ENCODE peak calls at places on chromosomes 5 and 9, in nine cellular contexts. I is neural progenitor cell, M is nephron progenitor cell, B is thyroid gland, K is Calu3, F is lung, T is neural crest cell, P is heart left ventricle, X is progenitor cell of endocrine pancreas. R is an unnamed sample.

GRCh38 chr9:32970554-32970953 is 30.9 kb downstream of the APTX start:
- DNase-seq in T (no peak), K (no peak), F (no peak), X (no peak), I (no peak), P (no peak), M (no peak), B (no peak), R (no peak)

GRCh38 chr5:127684722-127685467 is 18.3 kb upstream of the CCDC192 start:
- DNase-seq in K (no peak), B (no peak), P (no peak), X (no peak), M (no peak), T (no peak), I (no peak), F (no peak), R (no peak)

GRCh38 chr5:110506378-110506777 is 220.1 kb downstream of the TMEM232 start:
- DNase-seq in B (no peak), K (no peak), X (no peak), T (no peak), P (no peak), M (no peak), F (no peak), I (no peak), R (no peak)

GRCh38 chr9:37997636-37998374 is 71.2 kb downstream of the SHB start:
- DNase-seq in T (no peak), B (no peak), I (peak; percentile 81), F (no peak), P (no peak), K (no peak), M (peak; percentile 63), X (no peak), R (no peak)

GRCh38 chr9:120982851-120983250 is 56.3 kb upstream of the TRAF1 start:
- DNase-seq in P (no peak), M (no peak), F (no peak), K (no peak), I (no peak), T (no peak), X (no peak), B (no peak), R (no peak)

GRCh38 chr5:146291421-146292074 is 47.1 kb upstream of the POU4F3 start:
- DNase-seq in M (peak; percentile 14), B (no peak), K (peak; percentile 51), I (peak; percentile 79), P (no peak), X (no peak), T (peak; percentile 11), F (no peak), R (no peak)

GRCh38 chr5:9562101-9562500 is 16.2 kb upstream of the SEMA5A start:
- DNase-seq in B (no peak), I (no peak), X (no peak), P (no peak), F (no peak), T (no peak), K (no peak), M (no peak), R (no peak)

GRCh38 chr5:176880393-176881020 is 18.6 kb downstream of the HK3 start:
- DNase-seq in K (no peak), I (no peak), X (no peak), B (no peak), T (no peak), M (no peak), F (no peak), P (no peak), R (no peak)

GRCh38 chr5:1637639-1638481 is 114.1 kb upstream of the LPCAT1 start:
- DNase-seq in B (no peak), T (no peak), F (no peak), I (no peak), P (peak; percentile 17), X (no peak), M (no peak), K (no peak), R (no peak)

GRCh38 chr5:68169898-68170297 is 45.7 kb upstream of the PIK3R1 start:
- DNase-seq in I (peak; percentile 79), F (no peak), X (no peak), M (peak; percentile 60), B (no peak), T (peak; percentile 43), P (no peak), K (no peak), R (no peak)

GRCh38 chr5:132056610-132057497 is 3.6 kb upstream of the IL3 start:
- DNase-seq in M (no peak), I (no peak), B (peak; percentile 0), X (peak; percentile 8), P (peak; percentile 10), T (no peak), K (no peak), F (peak; percentile 26), R (no peak)

DNA sequence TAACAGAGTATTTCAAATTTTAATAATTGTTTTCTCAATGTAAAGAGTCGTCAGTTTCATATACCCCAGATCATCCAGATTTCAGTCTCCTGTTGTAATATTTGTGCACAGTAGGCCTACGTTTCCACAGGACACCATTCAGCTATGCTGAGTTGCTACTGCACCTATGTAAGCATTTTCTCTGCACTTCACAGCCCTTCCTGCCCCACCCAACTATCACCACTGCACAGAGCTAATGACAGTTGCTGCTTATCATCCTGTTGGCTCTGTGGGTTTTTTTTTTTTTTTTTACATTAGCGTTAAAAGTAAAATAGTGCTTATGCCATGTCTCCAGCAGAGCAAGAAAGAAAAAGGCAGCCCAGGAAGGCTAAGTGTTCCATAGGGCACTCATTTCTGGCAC is 5.9 kb upstream of the PRKACG start:
- DNase-seq in P (no peak), F (no peak), B (no peak), K (no peak), M (no peak), X (no peak), I (no peak), T (no peak), R (no peak)
- TF ChIP-seq CTCF in P (no peak), F (no peak), B (no peak), K (no peak), M (no peak), X (no peak), I (no peak), T (no peak), R (no peak)

DNA sequence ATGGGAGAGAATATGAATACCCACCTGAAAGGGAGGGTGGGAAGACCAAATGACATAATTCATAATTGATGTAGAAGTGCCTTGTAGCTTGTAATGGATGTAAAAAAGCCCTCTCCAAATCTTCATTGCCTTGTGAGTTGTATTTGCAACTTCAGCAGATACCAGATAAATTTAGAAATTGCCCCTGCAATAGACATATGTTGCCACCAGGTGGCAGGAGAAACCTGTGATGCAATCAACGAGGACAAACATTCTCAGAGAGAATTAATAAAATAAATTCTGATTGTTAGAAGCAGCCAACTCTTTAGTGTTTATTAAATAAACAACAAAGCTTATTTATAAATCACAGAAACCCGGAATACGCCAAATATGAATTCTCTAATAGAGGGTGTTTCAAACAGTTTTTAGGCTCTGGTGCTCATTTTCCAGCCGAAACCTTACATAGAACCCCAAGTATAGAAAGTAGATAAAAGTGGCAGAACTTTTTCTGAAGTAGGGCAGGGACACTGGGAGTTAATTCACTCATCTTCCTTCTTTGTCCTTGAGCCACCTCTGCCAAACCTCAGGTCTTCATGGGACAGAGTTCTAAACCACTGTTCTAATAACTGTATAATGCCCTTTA is 147.8 kb downstream of the TMEM38B start:
- DNase-seq in M (peak; percentile 51), P (no peak), T (peak; percentile 40), F (no peak), B (no peak), X (no peak), I (peak; percentile 48), K (peak; percentile 43), R (no peak)
- TF ChIP-seq CTCF in M (peak; percentile 95), P (peak; percentile 68), T (peak; percentile 93), F (peak; percentile 36), B (peak; percentile 42), X (peak; percentile 94), I (peak; percentile 99), K (peak; percentile 52), R (peak; percentile 84)

GRCh38 chr5:180071418-180072255 is at the start of gene RNF130:
- DNase-seq in P (peak; percentile 95), X (peak; percentile 92), T (peak; percentile 89), K (peak; percentile 98), F (peak; percentile 92), M (peak; percentile 95), B (peak; percentile 96), I (peak; percentile 97), R (peak; percentile 84)
- TF ChIP-seq CTCF in P (no peak), X (no peak), T (no peak), K (no peak), F (no peak), M (no peak), B (peak; percentile 8), I (no peak), R (no peak)

DNA sequence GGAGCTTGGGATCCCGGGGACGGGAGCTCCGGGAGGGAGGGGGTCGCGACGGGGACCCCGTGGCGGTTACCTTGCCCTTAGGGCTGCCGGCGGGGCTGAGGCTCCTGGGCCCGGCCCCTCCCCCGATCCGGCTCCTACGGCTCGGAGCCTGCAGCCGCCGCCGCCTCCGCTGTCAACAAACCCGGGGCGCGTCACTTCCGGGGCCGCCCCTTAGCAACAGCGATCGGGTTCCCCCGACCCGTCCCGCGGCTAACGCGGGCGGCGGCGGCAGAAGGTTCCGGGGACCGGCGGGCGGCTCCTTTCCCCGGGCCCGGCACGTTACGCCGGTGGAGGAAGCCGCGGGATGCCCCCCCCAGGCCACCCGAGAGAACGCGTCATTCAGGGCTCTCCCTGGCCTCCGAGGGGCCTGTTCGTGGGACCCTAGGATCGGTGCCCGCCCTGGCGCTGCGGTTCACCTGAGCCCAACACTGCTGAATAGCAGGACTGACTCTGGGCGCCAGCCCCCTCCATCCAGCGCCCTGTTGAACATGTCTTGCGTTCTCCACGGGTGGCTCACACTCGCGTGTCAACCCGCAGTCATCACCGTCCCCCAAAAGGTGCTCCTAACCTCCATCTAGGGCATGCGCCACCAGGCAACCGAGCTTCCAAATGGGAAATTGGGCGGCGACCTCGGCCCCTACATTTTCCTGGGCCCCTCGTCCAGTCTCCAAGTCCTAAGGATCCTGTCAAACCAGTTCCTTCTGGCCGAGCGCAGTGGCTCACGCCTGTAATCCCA is at the start of gene ZER1:
- DNase-seq in F (peak; percentile 94), K (peak; percentile 91), M (peak; percentile 96), B (peak; percentile 95), P (peak; percentile 94), X (peak; percentile 89), I (peak; percentile 97), T (peak; percentile 87), R (peak; percentile 98)
- TF ChIP-seq CTCF in F (no peak), K (no peak), M (no peak), B (peak; percentile 11), P (no peak), X (no peak), I (no peak), T (no peak), R (no peak)